ENCODE peak calls at places on chromosome 18, in nine cellular contexts. S, D, P, X, O, K, V, Q and L are unnamed samples.

GRCh38 chr18:76488190-76488589 is 6.9 kb downstream of the ZNF516 start:
- DNase-seq in S (no peak), D (no peak), P (peak), X (no peak), O (no peak), K (no peak), V (no peak), Q (no peak), L (no peak)

GRCh38 chr18:23852236-23853045 is 162.1 kb upstream of the TTC39C start:
- DNase-seq in S (no peak), D (no peak), P (no peak), X (no peak), O (no peak), K (no peak), V (no peak), Q (no peak), L (no peak)

GRCh38 chr18:5574843-5575242 is 31.0 kb upstream of the EPB41L3 start:
- DNase-seq in S (no peak), D (no peak), P (no peak), X (no peak), O (no peak), K (no peak), V (no peak), Q (no peak), L (no peak)

GRCh38 chr18:58520964-58521363 is 107.9 kb downstream of the ALPK2 start:
- DNase-seq in S (no peak), D (peak), P (peak), X (peak), O (no peak), K (no peak), V (no peak), Q (no peak), L (no peak)

GRCh38 chr18:7414459-7414858 is 152.7 kb upstream of the PTPRM start:
- DNase-seq in S (no peak), D (no peak), P (peak), X (no peak), O (no peak), K (no peak), V (no peak), Q (no peak), L (no peak)

GRCh38 chr18:77967071-77967470 is 717.4 kb downstream of the GALR1 start:
- DNase-seq in S (no peak), D (no peak), P (no peak), X (no peak), O (no peak), K (no peak), V (no peak), Q (no peak), L (no peak)

GRCh38 chr18:45295388-45295787 is 319.9 kb upstream of the SLC14A2 start:
- DNase-seq in S (no peak), D (no peak), P (no peak), X (no peak), O (no peak), K (no peak), V (no peak), Q (no peak), L (no peak)

GRCh38 chr18:76658627-76659026 is 163.6 kb upstream of the ZNF516 start:
- DNase-seq in S (no peak), D (peak), P (no peak), X (no peak), O (no peak), K (no peak), V (no peak), Q (no peak), L (no peak)

GRCh38 chr18:49778826-49779465 is 34.4 kb downstream of the ACAA2 start:
- DNase-seq in S (no peak), D (no peak), P (peak), X (no peak), O (no peak), K (no peak), V (no peak), Q (no peak), L (no peak)

GRCh38 chr18:76494541-76495403 is at the start of gene ZNF516:
- DNase-seq in S (no peak), D (peak), P (no peak), X (no peak), O (no peak), K (no peak), V (no peak), Q (no peak), L (no peak)

GRCh38 chr18:12391487-12392136 is 14.6 kb upstream of the AFG3L2 start:
- DNase-seq in S (no peak), D (peak), P (peak), X (peak), O (no peak), K (no peak), V (peak), Q (no peak), L (peak)

GRCh38 chr18:48819781-48820482 is 130.8 kb downstream of the SMAD7 start:
- DNase-seq in S (no peak), D (no peak), P (no peak), X (no peak), O (no peak), K (no peak), V (peak), Q (no peak), L (no peak)

GRCh38 chr18:11167778-11168177 is 18.4 kb upstream of the PIEZO2 start:
- DNase-seq in S (no peak), D (no peak), P (peak), X (no peak), O (no peak), K (no peak), V (no peak), Q (no peak), L (no peak)

GRCh38 chr18:34795070-34795740 is 85.1 kb downstream of the DTNA start:
- DNase-seq in S (no peak), D (no peak), P (no peak), X (no peak), O (no peak), K (no peak), V (peak), Q (no peak), L (no peak)

GRCh38 chr18:59272971-59273935 is at the start of gene RAX:
- DNase-seq in S (no peak), D (peak), P (no peak), X (no peak), O (no peak), K (no peak), V (no peak), Q (no peak), L (no peak)

GRCh38 chr18:75110846-75111415 is 98.0 kb downstream of the PTGR3 start:
- DNase-seq in S (no peak), D (no peak), P (no peak), X (no peak), O (no peak), K (no peak), V (no peak), Q (no peak), L (no peak)